ENCODE peak calls at places on chromosome 5, in five cellular contexts. One of them, this sample, is unnamed.

GRCh38 chr5:141978389-141978788 is 9.5 kb downstream of the RNF14 start:
- DNase-seq in CD8-positive, alpha-beta T cell: no peak
- DNase-seq in GM13977: no peak
- DNase-seq in foreskin keratinocyte: no peak
- DNase-seq in fibroblast of mammary gland: no peak
- DNase-seq in this sample: no peak

GRCh38 chr5:57231607-57232006 is 57.7 kb downstream of the GPBP1 start:
- DNase-seq in fibroblast of mammary gland: peak
- DNase-seq in foreskin keratinocyte: no peak
- DNase-seq in CD8-positive, alpha-beta T cell: no peak
- DNase-seq in GM13977: no peak
- DNase-seq in this sample: no peak

GRCh38 chr5:93831449-93831848 is 90.0 kb upstream of the POU5F2 start:
- DNase-seq in GM13977: no peak
- DNase-seq in CD8-positive, alpha-beta T cell: no peak
- DNase-seq in fibroblast of mammary gland: peak
- DNase-seq in foreskin keratinocyte: peak
- DNase-seq in this sample: no peak

GRCh38 chr5:40429258-40430111 is 250.2 kb upstream of the PTGER4 start:
- DNase-seq in fibroblast of mammary gland: peak
- DNase-seq in CD8-positive, alpha-beta T cell: no peak
- DNase-seq in GM13977: no peak
- DNase-seq in foreskin keratinocyte: peak
- DNase-seq in this sample: no peak

GRCh38 chr5:160198148-160198545 is 31.2 kb upstream of the FABP6 start:
- DNase-seq in foreskin keratinocyte: no peak
- DNase-seq in GM13977: no peak
- DNase-seq in fibroblast of mammary gland: no peak
- DNase-seq in CD8-positive, alpha-beta T cell: no peak
- DNase-seq in this sample: no peak

GRCh38 chr5:45277860-45278259 is 418.3 kb downstream of the HCN1 start:
- DNase-seq in fibroblast of mammary gland: no peak
- DNase-seq in GM13977: no peak
- DNase-seq in CD8-positive, alpha-beta T cell: no peak
- DNase-seq in foreskin keratinocyte: no peak
- DNase-seq in this sample: no peak

GRCh38 chr5:97085787-97086181 is 56.6 kb downstream of the LIX1 start:
- DNase-seq in GM13977: no peak
- DNase-seq in CD8-positive, alpha-beta T cell: no peak
- DNase-seq in fibroblast of mammary gland: no peak
- DNase-seq in foreskin keratinocyte: no peak
- DNase-seq in this sample: no peak

GRCh38 chr5:5146530-5147160 is 6.5 kb downstream of the ADAMTS16 start:
- DNase-seq in CD8-positive, alpha-beta T cell: no peak
- DNase-seq in fibroblast of mammary gland: peak
- DNase-seq in GM13977: no peak
- DNase-seq in foreskin keratinocyte: no peak
- DNase-seq in this sample: no peak

GRCh38 chr5:102794677-102795331 is 39.7 kb downstream of the PAM start:
- DNase-seq in fibroblast of mammary gland: no peak
- DNase-seq in CD8-positive, alpha-beta T cell: no peak
- DNase-seq in foreskin keratinocyte: no peak
- DNase-seq in GM13977: no peak
- DNase-seq in this sample: no peak

GRCh38 chr5:75681125-75681830 is 36.0 kb downstream of the POC5 start:
- DNase-seq in foreskin keratinocyte: peak
- DNase-seq in CD8-positive, alpha-beta T cell: no peak
- DNase-seq in fibroblast of mammary gland: peak
- DNase-seq in GM13977: peak
- DNase-seq in this sample: no peak
- TF ChIP-seq CTCF in foreskin keratinocyte: peak
- TF ChIP-seq CTCF in CD8-positive, alpha-beta T cell: peak
- TF ChIP-seq CTCF in fibroblast of mammary gland: peak
- TF ChIP-seq CTCF in GM13977: peak
- TF ChIP-seq CTCF in this sample: peak

DNA sequence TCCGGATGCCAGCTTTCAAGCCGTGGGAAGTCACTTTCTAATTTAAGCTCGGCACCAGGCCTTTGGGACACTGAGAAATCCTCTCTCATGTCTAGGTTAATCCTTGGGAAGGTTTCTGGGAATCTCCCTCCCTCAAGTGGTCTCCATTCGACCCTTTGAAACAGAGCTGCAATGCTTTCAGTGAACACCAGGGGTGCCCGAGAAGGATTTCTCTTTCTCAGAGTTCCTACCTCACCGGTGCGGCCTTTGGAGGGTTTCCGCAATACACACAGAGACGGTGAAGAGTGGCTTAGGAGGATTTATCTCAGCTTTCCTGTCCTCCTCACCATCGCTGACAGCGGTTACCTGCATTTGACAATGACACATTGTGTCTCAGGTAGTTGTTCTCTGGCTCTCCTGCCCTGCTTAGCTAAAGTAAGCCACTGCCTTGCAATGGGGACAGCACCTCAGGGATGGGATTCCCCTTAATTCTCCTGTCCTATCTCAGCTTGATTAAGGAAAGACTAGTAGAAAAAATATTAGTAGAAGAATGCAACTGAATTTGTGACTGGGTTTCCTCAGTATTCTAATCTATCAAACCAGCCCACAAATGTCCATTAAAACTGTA is 180.6 kb downstream of the GABRG2 start:
- DNase-seq in GM13977: peak
- DNase-seq in CD8-positive, alpha-beta T cell: no peak
- DNase-seq in fibroblast of mammary gland: no peak
- DNase-seq in foreskin keratinocyte: no peak
- DNase-seq in this sample: no peak
- TF ChIP-seq CTCF in GM13977: peak
- TF ChIP-seq CTCF in CD8-positive, alpha-beta T cell: no peak
- TF ChIP-seq CTCF in fibroblast of mammary gland: peak
- TF ChIP-seq CTCF in foreskin keratinocyte: peak
- TF ChIP-seq CTCF in this sample: no peak

GRCh38 chr5:179974946-179975712 is 67.4 kb upstream of the TBC1D9B start:
- DNase-seq in foreskin keratinocyte: peak
- DNase-seq in CD8-positive, alpha-beta T cell: no peak
- DNase-seq in fibroblast of mammary gland: peak
- DNase-seq in GM13977: peak
- DNase-seq in this sample: peak
- TF ChIP-seq CTCF in foreskin keratinocyte: peak
- TF ChIP-seq CTCF in CD8-positive, alpha-beta T cell: no peak
- TF ChIP-seq CTCF in fibroblast of mammary gland: peak
- TF ChIP-seq CTCF in GM13977: peak
- TF ChIP-seq CTCF in this sample: no peak

DNA sequence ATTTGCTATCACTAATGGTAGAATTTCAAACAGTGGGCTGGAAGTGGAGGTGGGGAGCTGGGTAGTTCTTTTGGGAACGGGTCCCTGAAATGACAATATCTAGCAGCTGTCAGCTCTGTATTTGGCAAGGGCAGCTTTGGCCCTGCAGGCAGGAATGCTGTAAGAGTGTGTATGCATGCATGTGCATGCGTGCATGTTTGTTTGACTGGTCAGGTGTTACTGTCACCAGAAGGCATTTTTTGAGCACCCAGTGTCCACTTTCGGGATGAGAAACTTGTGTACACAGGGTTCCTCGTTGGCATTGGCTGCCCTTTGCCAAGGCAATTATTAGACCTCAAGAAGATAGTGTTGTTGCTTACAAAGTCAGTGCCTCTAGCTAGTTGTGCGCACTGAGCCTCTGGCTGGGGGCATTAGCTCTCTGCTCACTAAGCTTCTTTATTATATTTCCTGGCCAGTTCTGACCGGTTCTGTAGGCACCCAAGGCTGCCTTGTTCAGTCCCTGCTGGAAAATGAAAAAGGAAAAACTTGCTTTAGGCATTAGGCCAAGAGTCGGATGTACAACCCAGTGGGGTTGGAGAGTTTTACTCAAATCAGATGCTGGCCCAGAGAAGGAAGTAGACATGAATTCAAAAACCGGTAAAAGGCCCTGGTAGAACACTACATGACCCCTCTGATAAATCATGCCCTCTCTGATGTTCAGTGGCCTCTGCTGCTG is 2.0 kb downstream of the CYFIP2 start:
- DNase-seq in CD8-positive, alpha-beta T cell: no peak
- DNase-seq in GM13977: no peak
- DNase-seq in foreskin keratinocyte: peak
- DNase-seq in fibroblast of mammary gland: no peak
- DNase-seq in this sample: no peak
- TF ChIP-seq CTCF in CD8-positive, alpha-beta T cell: no peak
- TF ChIP-seq CTCF in GM13977: no peak
- TF ChIP-seq CTCF in foreskin keratinocyte: peak
- TF ChIP-seq CTCF in fibroblast of mammary gland: no peak
- TF ChIP-seq CTCF in this sample: no peak

DNA sequence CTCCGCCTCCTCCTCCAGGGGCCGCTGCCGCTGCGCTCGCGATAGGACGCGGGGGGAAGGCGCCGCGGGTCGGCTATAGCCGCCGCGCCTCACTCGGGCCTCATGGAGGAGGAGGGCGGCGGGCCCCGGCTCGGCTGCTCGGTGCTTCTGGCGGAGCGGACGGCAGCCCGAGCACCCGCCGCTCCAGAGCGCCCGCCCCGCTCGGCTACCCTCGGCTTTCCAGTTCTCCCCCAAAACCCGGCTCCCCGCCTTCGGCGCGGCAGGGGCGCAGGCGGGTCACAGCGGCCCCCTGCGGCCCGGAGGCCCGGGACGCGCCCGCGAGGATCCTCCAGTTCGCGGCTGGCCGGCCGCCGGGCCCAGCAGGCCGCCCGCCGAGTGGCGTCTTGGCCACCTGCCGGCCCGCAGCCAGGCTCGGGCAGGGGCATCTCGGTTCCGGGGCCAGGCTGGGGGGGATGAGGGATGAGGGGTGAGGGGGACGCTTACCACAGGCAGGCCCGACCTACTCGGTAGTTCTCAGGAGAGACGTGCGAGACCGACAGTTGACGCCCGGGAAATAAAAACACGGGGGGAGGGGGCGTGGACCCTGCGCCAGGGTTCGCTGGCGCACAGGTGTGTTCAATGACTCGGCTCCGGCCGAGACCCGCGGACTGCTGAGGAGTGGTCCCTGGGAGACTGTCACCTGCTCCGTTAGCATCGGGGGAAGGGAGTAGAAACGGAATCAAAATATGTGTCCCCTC is at the start of gene PAIP1:
- DNase-seq in foreskin keratinocyte: peak
- DNase-seq in GM13977: peak
- DNase-seq in CD8-positive, alpha-beta T cell: peak
- DNase-seq in fibroblast of mammary gland: peak
- DNase-seq in this sample: peak
- TF ChIP-seq CTCF in foreskin keratinocyte: peak
- TF ChIP-seq CTCF in GM13977: peak
- TF ChIP-seq CTCF in CD8-positive, alpha-beta T cell: peak
- TF ChIP-seq CTCF in fibroblast of mammary gland: no peak
- TF ChIP-seq CTCF in this sample: peak

GRCh38 chr5:150116667-150117395 is 30.5 kb upstream of the CSF1R start:
- DNase-seq in CD8-positive, alpha-beta T cell: no peak
- DNase-seq in GM13977: no peak
- DNase-seq in fibroblast of mammary gland: peak
- DNase-seq in foreskin keratinocyte: peak
- DNase-seq in this sample: no peak

GRCh38 chr5:150113047-150113744 is 26.8 kb upstream of the CSF1R start:
- DNase-seq in GM13977: peak
- DNase-seq in fibroblast of mammary gland: peak
- DNase-seq in foreskin keratinocyte: peak
- DNase-seq in CD8-positive, alpha-beta T cell: peak
- DNase-seq in this sample: no peak

GRCh38 chr5:150114773-150115408 is 28.5 kb upstream of the CSF1R start:
- DNase-seq in CD8-positive, alpha-beta T cell: peak
- DNase-seq in foreskin keratinocyte: no peak
- DNase-seq in GM13977: no peak
- DNase-seq in fibroblast of mammary gland: peak
- DNase-seq in this sample: no peak

GRCh38 chr5:150112211-150113046 is 26.1 kb upstream of the CSF1R start:
- DNase-seq in GM13977: peak
- DNase-seq in foreskin keratinocyte: peak
- DNase-seq in fibroblast of mammary gland: peak
- DNase-seq in CD8-positive, alpha-beta T cell: peak
- DNase-seq in this sample: no peak

GRCh38 chr5:150114102-150114641 is 27.8 kb upstream of the CSF1R start:
- DNase-seq in CD8-positive, alpha-beta T cell: peak
- DNase-seq in fibroblast of mammary gland: no peak
- DNase-seq in GM13977: no peak
- DNase-seq in foreskin keratinocyte: no peak
- DNase-seq in this sample: no peak
- TF ChIP-seq CTCF in CD8-positive, alpha-beta T cell: no peak
- TF ChIP-seq CTCF in fibroblast of mammary gland: no peak
- TF ChIP-seq CTCF in GM13977: no peak
- TF ChIP-seq CTCF in foreskin keratinocyte: no peak
- TF ChIP-seq CTCF in this sample: no peak

GRCh38 chr5:65925601-65926275 is 637 bp upstream of the ERBIN start:
- DNase-seq in CD8-positive, alpha-beta T cell: peak
- DNase-seq in foreskin keratinocyte: peak
- DNase-seq in fibroblast of mammary gland: peak
- DNase-seq in GM13977: peak
- DNase-seq in this sample: peak
- TF ChIP-seq CTCF in CD8-positive, alpha-beta T cell: no peak
- TF ChIP-seq CTCF in foreskin keratinocyte: peak
- TF ChIP-seq CTCF in fibroblast of mammary gland: no peak
- TF ChIP-seq CTCF in GM13977: peak
- TF ChIP-seq CTCF in this sample: no peak